ENCODE peak calls at places on chromosomes 7 and 10, in seven cellular contexts. H is H9, K is trophoblast cell, Z is mesenchymal stem cell, T is IMR-90, X is H1, G is mesendoderm. B is an unnamed sample. For H3K27me3, the result is how much of the 10 kb centered on the place peaks cover.

GRCh38 chr7:46565712-46566111 is 644.6 kb upstream of the IGFBP3 start:
- DNase-seq in H (no peak), K (no peak), Z (no peak), T (no peak), X (no peak), G (no peak), B (no peak)

GRCh38 chr7:85595639-85596268 is 408.9 kb upstream of the SEMA3D start:
- DNase-seq in H (no peak), K (peak), Z (peak), T (peak), X (no peak), G (no peak), B (no peak)

GRCh38 chr7:64558323-64558705 is 4.6 kb downstream of the ZNF680 start:
- DNase-seq in H (no peak), K (no peak), Z (no peak), T (no peak), X (no peak), G (no peak), B (no peak)

GRCh38 chr7:130941322-130942210 is 207.6 kb upstream of the KLF14 start:
- DNase-seq in H (no peak), K (peak), Z (peak), T (peak), X (no peak), G (no peak), B (no peak)

GRCh38 chr7:149664666-149665065 is 108.7 kb downstream of the ZNF467 start:
- DNase-seq in H (no peak), K (no peak), Z (no peak), T (no peak), X (no peak), G (no peak), B (no peak)

GRCh38 chr10:11344550-11344949 is 266.9 kb downstream of the USP6NL start:
- DNase-seq in H (peak), K (no peak), Z (no peak), T (no peak), X (no peak), G (no peak), B (no peak)

GRCh38 chr10:28841625-28842024 is 164.3 kb downstream of the BAMBI start:
- DNase-seq in H (no peak), K (no peak), Z (peak), T (peak), X (no peak), G (no peak), B (no peak)

GRCh38 chr7:75888464-75889222 is 9.8 kb downstream of the RHBDD2 start:
- DNase-seq in H (no peak), K (no peak), Z (no peak), T (no peak), X (no peak), G (no peak), B (no peak)

GRCh38 chr7:76201732-76202665 is at the start of gene SRRM3:
- DNase-seq in H (peak), K (peak), Z (peak), T (peak), X (peak), G (peak), B (peak)

GRCh38 chr10:117970962-117971361 is 75.8 kb downstream of the RAB11FIP2 start:
- DNase-seq in H (peak), K (no peak), Z (no peak), T (no peak), X (no peak), G (no peak), B (no peak)

GRCh38 chr7:29851487-29851886 is 45.2 kb downstream of the WIPF3 start:
- DNase-seq in H (no peak), K (no peak), Z (no peak), T (no peak), X (no peak), G (no peak), B (no peak)

GRCh38 chr7:137950967-137951366 is 50.9 kb downstream of the CREB3L2 start:
- DNase-seq in H (no peak), K (no peak), Z (no peak), T (no peak), X (no peak), G (no peak), B (no peak)

GRCh38 chr7:81244213-81244612 is 325.4 kb upstream of the SEMA3C start:
- DNase-seq in H (no peak), K (no peak), Z (peak), T (peak), X (no peak), G (no peak), B (no peak)

GRCh38 chr10:102500621-102501149 is 1.8 kb downstream of the ACTR1A start:
- DNase-seq in H (no peak), K (no peak), Z (no peak), T (no peak), X (no peak), G (no peak), B (no peak)

GRCh38 chr7:43248961-43249807 is 136.7 kb downstream of the HECW1 start:
- DNase-seq in H (no peak), K (no peak), Z (peak), T (peak), X (no peak), G (peak), B (no peak)

GRCh38 chr7:73521636-73522080 is 435 bp downstream of the BAZ1B start:
- DNase-seq in H (peak), K (peak), Z (peak), T (peak), X (peak), G (peak), B (peak)

GRCh38 chr7:158846304-158846703 is 10.1 kb upstream of the DYNC2I1 start:
- DNase-seq in H (no peak), K (no peak), Z (no peak), T (no peak), X (no peak), G (peak), B (no peak)

GRCh38 chr10:88952647-88953111 is at the start of gene ACTA2:
- DNase-seq in H (no peak), K (no peak), Z (peak), T (peak), X (no peak), G (no peak), B (no peak)

GRCh38 chr7:18534481-18534880 is 38.9 kb downstream of the HDAC9 start:
- DNase-seq in H (no peak), K (no peak), Z (no peak), T (no peak), X (no peak), G (no peak), B (no peak)

GRCh38 chr7:128919881-128920789 is 9.6 kb upstream of the KCP start:
- DNase-seq in H (peak), K (no peak), Z (no peak), T (no peak), X (peak), G (peak), B (no peak)

GRCh38 chr7:151704969-151705743 is 171.8 kb downstream of the PRKAG2 start:
- DNase-seq in H (peak), K (no peak), Z (no peak), T (no peak), X (no peak), G (peak), B (peak)

GRCh38 chr7:139714163-139714901 is 63.5 kb downstream of the HIPK2 start:
- DNase-seq in H (peak), K (peak), Z (no peak), T (no peak), X (no peak), G (peak), B (no peak)

GRCh38 chr7:39184387-39184786 is 206.7 kb downstream of the POU6F2 start:
- DNase-seq in H (no peak), K (peak), Z (no peak), T (no peak), X (no peak), G (no peak), B (no peak)

GRCh38 chr7:95420996-95421846 is 13.6 kb downstream of the PON2 start:
- DNase-seq in H (no peak), K (peak), Z (peak), T (peak), X (no peak), G (no peak), B (no peak)

GRCh38 chr10:33635967-33636366 is 301.5 kb upstream of the NRP1 start:
- DNase-seq in H (no peak), K (no peak), Z (no peak), T (no peak), X (no peak), G (no peak), B (no peak)

GRCh38 chr10:48658243-48658888 is 26.3 kb upstream of the WDFY4 start:
- DNase-seq in H (peak), K (peak), Z (peak), T (peak), X (peak), G (peak), B (peak)

GRCh38 chr10:112958275-112958995 is 8.4 kb downstream of the TCF7L2 start:
- DNase-seq in H (no peak), K (no peak), Z (peak), T (peak), X (no peak), G (peak), B (no peak)

GRCh38 chr10:75201793-75202307 is 8.7 kb upstream of the VDAC2 start:
- DNase-seq in H (no peak), K (no peak), Z (no peak), T (no peak), X (no peak), G (no peak), B (no peak)

GRCh38 chr10:34319197-34319846 is 495.8 kb downstream of the PARD3 start:
- DNase-seq in H (no peak), K (peak), Z (peak), T (peak), X (no peak), G (peak), B (no peak)

GRCh38 chr10:14500172-14500765 is 169.5 kb upstream of the FRMD4A start:
- DNase-seq in H (no peak), K (no peak), Z (peak), T (no peak), X (no peak), G (no peak), B (no peak)

GRCh38 chr7:46478046-46478445 is 557.0 kb upstream of the IGFBP3 start:
- DNase-seq in H (no peak), K (no peak), Z (peak), T (peak), X (no peak), G (no peak), B (no peak)

GRCh38 chr7:111400088-111400487 is 162.2 kb downstream of the IMMP2L start:
- DNase-seq in H (no peak), K (no peak), Z (no peak), T (no peak), X (no peak), G (no peak), B (no peak)

GRCh38 chr7:89133357-89133756 is 337.8 kb upstream of the TEX47 start:
- DNase-seq in H (no peak), K (no peak), Z (no peak), T (no peak), X (no peak), G (no peak), B (no peak)

GRCh38 chr7:101614939-101615302 is 14.2 kb downstream of the MYL10 start:
- DNase-seq in H (no peak), K (peak), Z (no peak), T (no peak), X (no peak), G (peak), B (no peak)

GRCh38 chr10:123970927-123971286 is 79.3 kb upstream of the CPXM2 start:
- DNase-seq in H (no peak), K (no peak), Z (no peak), T (no peak), X (no peak), G (no peak), B (no peak)
- H3K27me3 ChIP-seq in H (under half), K (under half), Z (half or more), T (under half), X (under half), G (under half), B (under half)

DNA sequence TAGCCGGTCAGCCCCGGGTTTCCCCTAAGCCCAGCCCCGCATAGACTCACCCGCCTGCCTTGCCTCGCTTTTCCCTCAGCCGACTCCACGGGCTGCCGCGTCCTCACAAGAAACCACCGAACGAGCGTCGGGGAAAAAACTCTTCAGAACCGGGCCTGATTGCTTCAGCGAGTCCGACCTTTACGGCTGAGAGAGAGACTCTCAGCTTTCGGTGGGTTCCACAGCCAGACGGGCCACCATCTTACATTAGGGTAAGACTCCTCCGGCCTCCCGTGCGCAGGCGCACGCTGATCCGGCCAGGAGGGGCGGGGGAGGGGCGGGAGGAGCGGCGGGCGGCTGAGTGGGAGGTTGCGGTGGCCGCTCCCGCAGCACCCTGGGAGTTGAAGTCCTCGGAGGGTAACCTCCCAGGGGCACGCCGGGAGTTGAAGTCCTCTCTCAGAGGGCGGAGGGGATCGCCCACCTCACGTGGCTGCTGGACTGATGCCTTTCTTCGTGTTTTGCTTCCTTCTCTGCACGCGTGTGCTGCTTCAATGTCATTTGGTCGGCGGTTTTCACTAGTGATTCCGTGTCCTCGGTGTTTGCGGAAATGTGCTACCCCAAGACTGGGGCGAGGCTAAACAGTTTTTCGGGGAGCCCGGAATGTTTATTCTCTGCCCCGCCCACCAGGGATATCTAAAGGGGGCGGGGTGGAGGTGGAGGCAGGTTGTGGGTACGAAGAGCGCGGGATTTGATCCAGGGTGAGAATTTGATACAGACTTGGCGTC is at the start of gene CNOT4:
- DNase-seq in H (peak), K (peak), Z (peak), T (peak), X (peak), G (peak), B (peak)
- H3K9ac ChIP-seq in H (peak), K (peak), Z (peak), T (peak), X (peak), G (peak), B (peak)

DNA sequence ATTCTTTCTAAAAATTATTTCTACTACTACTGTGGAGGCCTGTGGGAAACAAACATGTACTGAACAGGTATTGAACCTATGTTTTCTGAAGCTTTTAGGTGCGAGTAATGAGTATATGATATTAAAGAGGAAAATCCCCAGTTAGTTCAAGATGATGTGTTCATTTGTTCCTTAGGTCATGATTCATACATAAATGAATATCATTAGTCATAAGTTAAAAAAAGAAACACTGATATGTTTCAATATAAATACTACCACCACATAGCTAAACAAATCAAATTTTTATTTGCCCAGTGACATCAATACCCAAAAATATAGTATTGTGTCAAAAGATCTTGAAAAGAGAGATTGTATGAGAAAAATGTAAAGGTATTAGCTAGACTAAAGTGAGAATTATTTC is 210.7 kb upstream of the GNAI1 start:
- DNase-seq in H (no peak), K (no peak), Z (peak), T (peak), X (no peak), G (no peak), B (no peak)
- H2BK120ac ChIP-seq in H (no peak), K (no peak), Z (no peak), T (peak), X (no peak), G (no peak), B (no peak)

GRCh38 chr7:8762803-8763202 is 329.4 kb downstream of the NXPH1 start:
- DNase-seq in H (no peak), K (no peak), Z (no peak), T (no peak), X (no peak), G (no peak), B (no peak)

GRCh38 chr7:8761731-8762130 is 328.3 kb downstream of the NXPH1 start:
- DNase-seq in H (no peak), K (no peak), Z (no peak), T (no peak), X (no peak), G (no peak), B (no peak)

GRCh38 chr7:8765374-8765773 is 332.0 kb downstream of the NXPH1 start:
- DNase-seq in H (no peak), K (no peak), Z (no peak), T (no peak), X (no peak), G (no peak), B (no peak)
- H3K27me3 ChIP-seq in H (under half), K (under half), Z (under half), T (under half), X (under half), G (under half), B (under half)

GRCh38 chr10:50438049-50438936 is 185.5 kb downstream of the SGMS1 start:
- DNase-seq in H (no peak), K (no peak), Z (no peak), T (no peak), X (no peak), G (no peak), B (no peak)

GRCh38 chr10:50439806-50440205 is 183.9 kb downstream of the SGMS1 start:
- DNase-seq in H (no peak), K (no peak), Z (no peak), T (peak), X (no peak), G (no peak), B (no peak)

GRCh38 chr10:50439187-50439586 is 184.6 kb downstream of the SGMS1 start:
- DNase-seq in H (no peak), K (no peak), Z (no peak), T (no peak), X (no peak), G (no peak), B (no peak)

GRCh38 chr10:50437248-50437647 is 185.9 kb upstream of the ASAH2 start:
- DNase-seq in H (no peak), K (no peak), Z (no peak), T (no peak), X (no peak), G (no peak), B (no peak)

DNA sequence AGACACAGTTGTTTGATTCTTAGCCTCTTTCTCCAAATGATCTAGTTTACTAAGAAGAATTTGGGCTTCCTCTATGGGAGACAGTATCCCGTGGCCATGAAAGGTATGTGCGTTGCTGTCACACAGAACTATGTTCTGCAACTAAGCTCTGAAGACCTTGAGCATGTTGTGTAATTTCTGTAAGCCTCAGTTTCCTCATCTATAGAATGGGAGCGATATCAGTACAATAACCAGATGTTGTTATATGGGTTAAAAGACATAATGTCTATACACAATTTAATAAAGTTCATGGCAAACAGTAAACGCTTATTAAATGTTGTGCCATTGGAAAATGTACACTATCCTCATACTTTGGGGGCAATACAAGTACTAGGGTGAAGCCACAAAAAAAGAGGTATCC is 185.5 kb upstream of the ASAH2 start:
- DNase-seq in H (no peak), K (no peak), Z (no peak), T (no peak), X (no peak), G (no peak), B (no peak)
- H3K9ac ChIP-seq in H (no peak), K (no peak), Z (no peak), T (no peak), X (no peak), G (no peak), B (no peak)

DNA sequence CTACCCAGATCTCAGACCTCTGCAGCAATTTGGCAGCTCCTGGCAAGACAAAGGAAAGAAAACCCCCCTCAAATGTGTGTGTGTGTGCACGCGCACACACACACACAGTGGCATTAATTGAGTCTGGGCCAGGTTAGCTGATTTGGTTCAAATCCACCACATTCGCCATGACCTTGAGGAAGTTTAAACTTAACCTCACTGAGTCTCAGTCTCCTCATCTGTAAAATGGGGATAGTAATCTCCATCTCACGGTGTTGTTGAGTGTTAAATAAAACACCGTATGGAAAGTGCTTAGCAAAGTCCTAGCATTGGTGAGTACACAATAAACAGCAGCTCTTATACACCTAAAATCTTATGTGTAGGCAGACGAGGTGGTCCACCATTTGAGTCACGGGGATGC is 4.9 kb downstream of the LOXL4 start:
- DNase-seq in H (no peak), K (no peak), Z (no peak), T (no peak), X (no peak), G (no peak), B (no peak)
- H2BK120ac ChIP-seq in H (no peak), K (no peak), Z (no peak), T (no peak), X (no peak), G (no peak), B (no peak)

B was measured in neuronal stem cell.